ENCODE peak calls at places on chromosome 1, in five cellular contexts. O is stimulated activated CD8-positive, alpha-beta memory T cell treated with anti-CD3 and anti-CD28 coated beads, Interleukin-2, amount 100 ng/mL, for 1 hour; E is cardiac fibroblast; U is KBM-7; T is Ammon's horn. K is an unnamed sample.
A peak's percentile ranks its signal among the peaks of the same experiment; 100 is the strongest.

GRCh38 chr1:196685506-196685905 is 33.7 kb downstream of the CFH start:
- DNase-seq in O (no peak), E (peak; percentile 26), U (no peak), T (no peak), K (no peak)

GRCh38 chr1:206557636-206558473 is 50.5 kb downstream of the RASSF5 start:
- DNase-seq in O (no peak), E (no peak), U (peak; percentile 77), T (peak; percentile 30), K (no peak)

GRCh38 chr1:3584915-3585314 is 26.4 kb downstream of the MEGF6 start:
- DNase-seq in O (no peak), E (no peak), U (no peak), T (no peak), K (no peak)

GRCh38 chr1:196361112-196361714 is 247.0 kb downstream of the KCNT2 start:
- DNase-seq in O (no peak), E (peak; percentile 11), U (no peak), T (no peak), K (no peak)

GRCh38 chr1:168408531-168409242 is 128.0 kb downstream of the TBX19 start:
- DNase-seq in O (peak; percentile 26), E (no peak), U (no peak), T (no peak), K (no peak)

GRCh38 chr1:54588377-54588776 is 34.9 kb downstream of the FAM151A start:
- DNase-seq in O (no peak), E (no peak), U (no peak), T (no peak), K (no peak)

GRCh38 chr1:3677411-3677944 is 25.2 kb downstream of the TP73 start:
- DNase-seq in O (no peak), E (no peak), U (peak; percentile 69), T (no peak), K (no peak)

GRCh38 chr1:53155534-53155933 is 13.1 kb upstream of the SLC1A7 start:
- DNase-seq in O (no peak), E (no peak), U (no peak), T (no peak), K (no peak)